ENCODE peak calls at places on chromosomes 5 and 9, in eight cellular contexts. One of them, this sample, is unnamed.

GRCh38 chr9:109735796-109736195 is 44.2 kb upstream of the PALM2AKAP2 start:
- DNase-seq in A549: no peak
- DNase-seq in H1: no peak
- DNase-seq in lower leg skin: no peak
- DNase-seq in ovary: no peak
- DNase-seq in adrenal gland: no peak
- DNase-seq in Peyer's patch: no peak
- DNase-seq in heart left ventricle: peak
- DNase-seq in this sample: no peak

GRCh38 chr9:100774326-100774725 is 196.4 kb downstream of the CAVIN4 start:
- DNase-seq in A549: no peak
- DNase-seq in ovary: no peak
- DNase-seq in lower leg skin: no peak
- DNase-seq in heart left ventricle: no peak
- DNase-seq in H1: no peak
- DNase-seq in adrenal gland: no peak
- DNase-seq in Peyer's patch: no peak
- DNase-seq in this sample: no peak

GRCh38 chr9:77449177-77450092 is 198.7 kb downstream of the GNA14 start:
- DNase-seq in H1: no peak
- DNase-seq in adrenal gland: no peak
- DNase-seq in ovary: no peak
- DNase-seq in A549: no peak
- DNase-seq in lower leg skin: no peak
- DNase-seq in Peyer's patch: no peak
- DNase-seq in heart left ventricle: no peak
- DNase-seq in this sample: no peak

GRCh38 chr9:14238044-14238443 is 75.9 kb downstream of the NFIB start:
- DNase-seq in ovary: no peak
- DNase-seq in A549: peak
- DNase-seq in Peyer's patch: no peak
- DNase-seq in H1: no peak
- DNase-seq in adrenal gland: peak
- DNase-seq in lower leg skin: no peak
- DNase-seq in heart left ventricle: no peak
- DNase-seq in this sample: no peak

GRCh38 chr9:95366731-95367325 is 49.3 kb upstream of the FANCC start:
- DNase-seq in Peyer's patch: no peak
- DNase-seq in adrenal gland: no peak
- DNase-seq in ovary: no peak
- DNase-seq in A549: no peak
- DNase-seq in H1: no peak
- DNase-seq in heart left ventricle: no peak
- DNase-seq in lower leg skin: peak
- DNase-seq in this sample: no peak

GRCh38 chr5:151151793-151152192 is 5.8 kb downstream of the ANXA6 start:
- DNase-seq in adrenal gland: peak
- DNase-seq in ovary: no peak
- DNase-seq in Peyer's patch: no peak
- DNase-seq in A549: no peak
- DNase-seq in lower leg skin: no peak
- DNase-seq in H1: no peak
- DNase-seq in heart left ventricle: no peak
- DNase-seq in this sample: peak

GRCh38 chr5:147391781-147392180 is 118.1 kb downstream of the DPYSL3 start:
- DNase-seq in lower leg skin: no peak
- DNase-seq in ovary: peak
- DNase-seq in heart left ventricle: no peak
- DNase-seq in H1: no peak
- DNase-seq in adrenal gland: peak
- DNase-seq in A549: peak
- DNase-seq in Peyer's patch: no peak
- DNase-seq in this sample: peak

GRCh38 chr5:42600441-42600840 is 156.2 kb upstream of the CCDC152 start:
- DNase-seq in H1: no peak
- DNase-seq in ovary: no peak
- DNase-seq in heart left ventricle: no peak
- DNase-seq in A549: no peak
- DNase-seq in Peyer's patch: no peak
- DNase-seq in adrenal gland: no peak
- DNase-seq in lower leg skin: no peak
- DNase-seq in this sample: no peak

GRCh38 chr5:61534481-61535267 is 202.6 kb downstream of the ZSWIM6 start:
- DNase-seq in H1: no peak
- DNase-seq in ovary: no peak
- DNase-seq in Peyer's patch: no peak
- DNase-seq in heart left ventricle: no peak
- DNase-seq in lower leg skin: no peak
- DNase-seq in adrenal gland: no peak
- DNase-seq in A549: no peak
- DNase-seq in this sample: no peak

GRCh38 chr5:9437741-9438240 is 108.1 kb downstream of the SEMA5A start:
- DNase-seq in adrenal gland: no peak
- DNase-seq in Peyer's patch: no peak
- DNase-seq in ovary: no peak
- DNase-seq in heart left ventricle: no peak
- DNase-seq in A549: no peak
- DNase-seq in lower leg skin: no peak
- DNase-seq in H1: no peak
- DNase-seq in this sample: no peak

GRCh38 chr5:9444346-9444745 is 101.5 kb downstream of the SEMA5A start:
- DNase-seq in adrenal gland: no peak
- DNase-seq in Peyer's patch: no peak
- DNase-seq in heart left ventricle: no peak
- DNase-seq in H1: no peak
- DNase-seq in A549: no peak
- DNase-seq in lower leg skin: no peak
- DNase-seq in ovary: no peak
- DNase-seq in this sample: no peak

GRCh38 chr5:9440517-9440916 is 105.4 kb downstream of the SEMA5A start:
- DNase-seq in adrenal gland: no peak
- DNase-seq in A549: no peak
- DNase-seq in H1: no peak
- DNase-seq in heart left ventricle: no peak
- DNase-seq in lower leg skin: no peak
- DNase-seq in Peyer's patch: no peak
- DNase-seq in ovary: no peak
- DNase-seq in this sample: no peak

GRCh38 chr5:9439651-9440292 is 106.1 kb downstream of the SEMA5A start:
- DNase-seq in heart left ventricle: no peak
- DNase-seq in H1: no peak
- DNase-seq in ovary: no peak
- DNase-seq in Peyer's patch: no peak
- DNase-seq in A549: no peak
- DNase-seq in adrenal gland: no peak
- DNase-seq in lower leg skin: no peak
- DNase-seq in this sample: no peak

DNA sequence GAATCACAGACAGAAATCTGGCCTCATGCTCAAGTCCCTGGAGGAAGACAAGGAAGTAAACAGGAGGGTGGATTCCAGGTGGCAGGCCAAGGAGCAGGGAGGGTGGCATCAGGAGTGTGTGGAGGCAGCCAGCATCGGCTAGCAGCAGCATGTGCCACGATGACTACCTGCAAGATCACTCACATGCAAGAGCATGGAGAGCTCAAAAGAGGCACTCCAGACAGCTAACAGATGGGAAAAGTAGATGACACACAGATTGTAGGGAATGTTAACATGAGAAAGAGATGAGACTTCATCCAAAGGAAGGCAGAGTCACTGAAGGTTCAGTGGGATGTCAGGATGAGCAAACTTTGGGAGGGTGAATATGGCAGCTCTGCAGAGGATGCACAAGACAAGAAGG is 104.3 kb downstream of the SEMA5A start:
- DNase-seq in A549: no peak
- DNase-seq in heart left ventricle: no peak
- DNase-seq in ovary: no peak
- DNase-seq in Peyer's patch: no peak
- DNase-seq in H1: no peak
- DNase-seq in adrenal gland: no peak
- DNase-seq in lower leg skin: no peak
- DNase-seq in this sample: no peak
- H3K4me3 ChIP-seq in A549: no peak
- H3K4me3 ChIP-seq in heart left ventricle: no peak
- H3K4me3 ChIP-seq in ovary: no peak
- H3K4me3 ChIP-seq in Peyer's patch: no peak
- H3K4me3 ChIP-seq in H1: no peak
- H3K4me3 ChIP-seq in adrenal gland: no peak
- H3K4me3 ChIP-seq in lower leg skin: no peak
- H3K4me3 ChIP-seq in this sample: no peak

GRCh38 chr9:137487454-137488329 is 28.6 kb upstream of the NSMF start:
- DNase-seq in lower leg skin: no peak
- DNase-seq in adrenal gland: no peak
- DNase-seq in A549: no peak
- DNase-seq in Peyer's patch: peak
- DNase-seq in heart left ventricle: no peak
- DNase-seq in H1: no peak
- DNase-seq in ovary: no peak
- DNase-seq in this sample: no peak
- TF ChIP-seq POLR2A in lower leg skin: no peak
- TF ChIP-seq POLR2A in adrenal gland: no peak
- TF ChIP-seq POLR2A in A549: no peak
- TF ChIP-seq POLR2A in Peyer's patch: no peak
- TF ChIP-seq POLR2A in heart left ventricle: no peak
- TF ChIP-seq POLR2A in H1: no peak
- TF ChIP-seq POLR2A in ovary: no peak
- TF ChIP-seq POLR2A in this sample: no peak

DNA sequence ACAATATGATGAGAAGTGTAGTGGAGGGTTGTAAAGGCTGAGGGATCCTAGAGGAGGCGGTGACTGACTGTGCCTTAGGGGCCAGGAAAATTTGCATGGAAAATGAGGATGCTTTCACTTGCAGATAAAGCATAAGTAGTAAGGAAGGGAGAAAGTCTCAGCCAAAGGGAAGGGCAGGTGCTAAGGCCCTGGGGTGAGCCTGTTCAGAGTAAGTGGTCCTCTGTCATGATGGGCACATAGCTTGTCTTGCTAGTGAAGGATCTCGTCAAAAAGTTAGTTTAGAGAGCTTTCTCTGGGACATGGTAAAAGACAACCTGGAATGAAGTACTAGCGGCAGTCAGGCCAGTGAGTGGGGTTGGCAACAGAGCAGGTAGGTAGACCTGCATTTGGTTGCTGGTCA is 75.4 kb upstream of the CPLX2 start:
- DNase-seq in A549: no peak
- DNase-seq in H1: no peak
- DNase-seq in adrenal gland: no peak
- DNase-seq in heart left ventricle: no peak
- DNase-seq in Peyer's patch: no peak
- DNase-seq in lower leg skin: no peak
- DNase-seq in ovary: no peak
- DNase-seq in this sample: no peak
- H3K4me3 ChIP-seq in A549: no peak
- H3K4me3 ChIP-seq in H1: no peak
- H3K4me3 ChIP-seq in adrenal gland: no peak
- H3K4me3 ChIP-seq in heart left ventricle: no peak
- H3K4me3 ChIP-seq in Peyer's patch: no peak
- H3K4me3 ChIP-seq in lower leg skin: no peak
- H3K4me3 ChIP-seq in ovary: no peak
- H3K4me3 ChIP-seq in this sample: no peak

DNA sequence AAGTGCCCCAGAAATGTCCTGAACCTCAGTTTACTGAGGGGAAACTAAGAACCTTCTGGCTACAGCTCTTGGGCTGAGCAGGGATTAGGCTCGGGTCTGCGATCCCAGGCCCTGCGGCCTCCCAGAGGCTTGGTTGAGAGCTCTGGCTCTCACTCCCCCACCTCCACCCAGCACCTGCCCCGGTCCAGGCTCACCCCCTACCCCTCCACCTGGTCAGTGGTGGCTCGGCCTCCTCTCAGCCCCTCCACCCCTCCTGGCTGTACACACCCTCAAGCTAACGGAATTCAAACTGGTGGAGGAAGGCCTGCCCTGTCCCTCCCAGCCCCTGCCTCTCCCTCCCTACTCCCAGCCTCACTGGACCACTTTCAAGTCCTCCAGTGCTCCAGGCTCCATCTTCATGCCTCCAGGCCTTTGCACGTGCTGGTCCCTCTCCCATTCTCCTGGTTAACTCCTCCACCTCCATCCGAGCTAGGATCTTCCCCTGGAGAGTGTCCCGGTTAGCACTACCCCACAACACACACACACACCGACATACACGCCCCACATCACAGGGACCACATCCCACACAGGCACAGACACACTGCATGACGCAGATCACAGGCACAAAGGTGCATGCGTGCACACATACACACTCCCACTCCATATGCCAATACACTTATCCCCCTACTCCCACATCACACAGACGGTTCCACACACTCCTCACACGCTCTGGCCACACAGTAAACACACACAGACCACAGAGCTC is 130.9 kb downstream of the C9orf50 start:
- DNase-seq in ovary: peak
- DNase-seq in heart left ventricle: peak
- DNase-seq in lower leg skin: no peak
- DNase-seq in A549: no peak
- DNase-seq in adrenal gland: no peak
- DNase-seq in H1: no peak
- DNase-seq in Peyer's patch: no peak
- DNase-seq in this sample: no peak
- TF ChIP-seq POLR2A in ovary: no peak
- TF ChIP-seq POLR2A in heart left ventricle: no peak
- TF ChIP-seq POLR2A in lower leg skin: no peak
- TF ChIP-seq POLR2A in A549: peak
- TF ChIP-seq POLR2A in adrenal gland: no peak
- TF ChIP-seq POLR2A in H1: no peak
- TF ChIP-seq POLR2A in Peyer's patch: no peak
- TF ChIP-seq POLR2A in this sample: no peak

GRCh38 chr5:90542827-90543519 is 13.6 kb upstream of the LYSMD3 start:
- DNase-seq in heart left ventricle: no peak
- DNase-seq in ovary: no peak
- DNase-seq in H1: no peak
- DNase-seq in Peyer's patch: no peak
- DNase-seq in A549: no peak
- DNase-seq in adrenal gland: no peak
- DNase-seq in lower leg skin: no peak
- DNase-seq in this sample: no peak
- H3K4me3 ChIP-seq in heart left ventricle: no peak
- H3K4me3 ChIP-seq in ovary: no peak
- H3K4me3 ChIP-seq in H1: no peak
- H3K4me3 ChIP-seq in Peyer's patch: no peak
- H3K4me3 ChIP-seq in A549: no peak
- H3K4me3 ChIP-seq in adrenal gland: no peak
- H3K4me3 ChIP-seq in lower leg skin: no peak
- H3K4me3 ChIP-seq in this sample: no peak